ENCODE peak calls at places on chromosomes 6 and 20, in six cellular contexts. V, M, S, J, T and O are unnamed samples.

GRCh38 chr20:13996265-13996664 is 949 bp downstream of the MACROD2 start:
- DNase-seq in V (no peak), M (no peak), S (no peak), J (no peak), T (no peak), O (no peak)

GRCh38 chr20:13799974-13800373 is 15.1 kb downstream of the NDUFAF5 start:
- DNase-seq in V (no peak), M (no peak), S (no peak), J (no peak), T (no peak), O (no peak)

GRCh38 chr6:94269256-94269655 is 849.9 kb upstream of the EPHA7 start:
- DNase-seq in V (no peak), M (no peak), S (no peak), J (no peak), T (no peak), O (no peak)

GRCh38 chr20:469746-470490 is 7.6 kb upstream of the TBC1D20 start:
- DNase-seq in V (no peak), M (no peak), S (no peak), J (no peak), T (no peak), O (no peak)

GRCh38 chr20:13791562-13792459 is 7.0 kb downstream of the NDUFAF5 start:
- DNase-seq in V (no peak), M (no peak), S (no peak), J (no peak), T (no peak), O (no peak)

GRCh38 chr6:85470023-85470410 is 20.1 kb downstream of the NT5E start:
- DNase-seq in V (no peak), M (no peak), S (no peak), J (no peak), T (no peak), O (no peak)

GRCh38 chr6:156933201-156934053 is 156.2 kb downstream of the ARID1B start:
- DNase-seq in V (no peak), M (no peak), S (peak; percentile 86), J (no peak), T (no peak), O (no peak)

GRCh38 chr20:4444404-4444803 is 277.3 kb upstream of the PRND start:
- DNase-seq in V (no peak), M (no peak), S (no peak), J (no peak), T (no peak), O (no peak)

GRCh38 chr6:162538643-162539064 is 188.9 kb downstream of the PRKN start:
- DNase-seq in V (no peak), M (no peak), S (no peak), J (no peak), T (no peak), O (no peak)

GRCh38 chr6:166471797-166472260 is 89.1 kb upstream of the MPC1 start:
- DNase-seq in V (no peak), M (no peak), S (no peak), J (no peak), T (no peak), O (no peak)
- TF ChIP-seq CTCF in V (no peak), M (no peak), S (no peak), J (no peak), T (no peak), O (no peak)

DNA sequence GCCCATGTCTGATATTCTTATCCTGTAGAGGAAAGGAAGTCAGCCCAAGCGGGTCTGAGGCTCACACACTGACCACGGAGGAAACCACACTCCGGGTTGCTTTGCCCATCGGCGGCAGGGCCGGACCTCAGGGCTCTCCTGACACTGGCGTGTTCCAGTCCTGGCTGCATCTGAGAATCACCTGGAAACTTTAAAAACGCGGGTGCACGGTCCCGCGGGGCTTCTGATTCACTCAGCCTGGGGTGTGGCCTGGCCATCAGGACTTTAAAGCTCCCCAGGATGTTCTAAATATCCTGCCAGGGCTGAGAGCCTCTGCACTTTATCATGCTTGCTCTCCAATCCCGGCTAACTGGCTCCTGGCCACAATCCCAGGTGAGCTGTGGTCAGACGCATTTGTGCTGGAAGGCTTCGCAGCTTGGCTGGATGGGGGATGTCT is 47.7 kb upstream of the DACT2 start:
- DNase-seq in V (no peak), M (no peak), S (no peak), J (no peak), T (no peak), O (no peak)
- H3K4me3 ChIP-seq in V (no peak overlapping the region), M (no peak overlapping the region), S (no peak overlapping the region), J (no peak overlapping the region), T (no peak overlapping the region), O (no peak overlapping the region)

GRCh38 chr6:1312444-1313363 is 806 bp downstream of the FOXQ1 start:
- DNase-seq in V (no peak), M (no peak), S (peak; percentile 66), J (no peak), T (no peak), O (no peak)
- TF ChIP-seq CTCF in V (no peak), M (no peak), S (peak; percentile 2), J (no peak), T (no peak), O (no peak)

GRCh38 chr20:50690562-50690978 is 772 bp downstream of the RIPOR3 start:
- DNase-seq in V (no peak), M (no peak), S (peak; percentile 72), J (no peak), T (no peak), O (no peak)

GRCh38 chr20:50691585-50692552 is 527 bp upstream of the RIPOR3 start:
- DNase-seq in V (no peak), M (no peak), S (peak; percentile 60), J (no peak), T (no peak), O (no peak)

GRCh38 chr20:50690979-50691584 is at the start of gene RIPOR3:
- DNase-seq in V (no peak), M (no peak), S (peak; percentile 59), J (no peak), T (no peak), O (no peak)

GRCh38 chr20:50688256-50688655 is 3.1 kb downstream of the RIPOR3 start:
- DNase-seq in V (no peak), M (no peak), S (no peak), J (no peak), T (no peak), O (no peak)

GRCh38 chr20:50689864-50690263 is 1.5 kb downstream of the RIPOR3 start:
- DNase-seq in V (no peak), M (no peak), S (no peak), J (no peak), T (no peak), O (no peak)
- H3K4me3 ChIP-seq in V (no peak overlapping the region), M (peak overlapping the region; percentile 64), S (no peak overlapping the region), J (no peak overlapping the region), T (peak overlapping the region; percentile 46), O (no peak overlapping the region)

GRCh38 chr6:1316482-1317220 is 4.8 kb downstream of the FOXQ1 start:
- DNase-seq in V (no peak), M (no peak), S (peak; percentile 78), J (no peak), T (no peak), O (no peak)
- TF ChIP-seq CTCF in V (no peak), M (no peak), S (no peak), J (no peak), T (peak; percentile 11), O (peak; percentile 11)

GRCh38 chr6:27619436-27619835 is 146.5 kb upstream of the ZNF184 start:
- DNase-seq in V (no peak), M (no peak), S (no peak), J (no peak), T (no peak), O (no peak)

GRCh38 chr6:27617700-27618689 is 145.1 kb upstream of the ZNF184 start:
- DNase-seq in V (no peak), M (no peak), S (peak; percentile 60), J (peak; percentile 66), T (no peak), O (no peak)

GRCh38 chr6:27611451-27611850 is 138.5 kb upstream of the ZNF184 start:
- DNase-seq in V (no peak), M (no peak), S (no peak), J (no peak), T (no peak), O (no peak)

GRCh38 chr6:27617046-27617687 is 144.3 kb upstream of the ZNF184 start:
- DNase-seq in V (no peak), M (no peak), S (peak; percentile 51), J (peak; percentile 28), T (no peak), O (no peak)

GRCh38 chr6:27616313-27617045 is 143.6 kb upstream of the ZNF184 start:
- DNase-seq in V (no peak), M (no peak), S (no peak), J (no peak), T (no peak), O (no peak)
- H3K4me3 ChIP-seq in V (peak overlapping the region; percentile 26), M (peak overlapping the region; percentile 71), S (peak overlapping the region; percentile 72), J (peak overlapping the region; percentile 76), T (peak overlapping the region; percentile 58), O (peak overlapping the region; percentile 83)

DNA sequence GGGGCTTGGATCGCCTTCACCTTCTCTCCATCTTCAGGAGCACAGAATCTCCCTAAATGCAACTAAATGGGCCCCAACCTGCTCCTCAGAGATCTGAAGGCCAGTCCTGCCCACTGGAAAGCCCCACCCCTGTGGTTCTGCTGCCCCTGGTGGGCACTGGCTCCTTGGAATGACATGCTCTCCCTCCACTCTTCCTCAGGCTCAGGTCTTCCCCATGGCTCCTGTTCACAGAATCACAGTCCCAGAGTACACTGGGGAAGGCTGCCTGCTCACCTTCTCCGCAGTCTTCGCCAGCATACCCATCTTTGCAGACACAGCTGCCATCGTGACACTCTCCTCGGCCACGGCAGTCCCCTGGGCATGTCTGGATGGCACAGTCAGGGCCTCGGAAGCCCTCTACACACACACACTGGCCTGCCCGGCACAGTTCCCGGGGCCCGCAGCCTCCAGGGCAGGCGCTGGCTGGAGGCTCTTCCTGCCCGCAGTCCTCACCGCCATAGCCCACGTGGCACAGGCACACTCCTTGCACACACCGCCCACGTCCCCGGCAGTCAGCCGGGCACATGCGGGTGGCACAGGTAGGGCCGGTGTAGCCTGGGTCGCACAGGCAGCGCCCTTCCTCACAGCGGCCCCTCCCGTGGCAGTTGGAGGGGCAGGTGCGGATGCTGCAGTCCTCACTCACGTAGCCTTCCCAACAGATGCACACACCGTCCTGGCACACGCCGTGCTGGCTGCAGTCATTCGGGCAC is 13.6 kb downstream of the TNXB start:
- DNase-seq in V (no peak), M (no peak), S (no peak), J (no peak), T (no peak), O (no peak)
- TF ChIP-seq CTCF in V (peak; percentile 9), M (no peak), S (peak; percentile 13), J (no peak), T (no peak), O (peak; percentile 28)

DNA sequence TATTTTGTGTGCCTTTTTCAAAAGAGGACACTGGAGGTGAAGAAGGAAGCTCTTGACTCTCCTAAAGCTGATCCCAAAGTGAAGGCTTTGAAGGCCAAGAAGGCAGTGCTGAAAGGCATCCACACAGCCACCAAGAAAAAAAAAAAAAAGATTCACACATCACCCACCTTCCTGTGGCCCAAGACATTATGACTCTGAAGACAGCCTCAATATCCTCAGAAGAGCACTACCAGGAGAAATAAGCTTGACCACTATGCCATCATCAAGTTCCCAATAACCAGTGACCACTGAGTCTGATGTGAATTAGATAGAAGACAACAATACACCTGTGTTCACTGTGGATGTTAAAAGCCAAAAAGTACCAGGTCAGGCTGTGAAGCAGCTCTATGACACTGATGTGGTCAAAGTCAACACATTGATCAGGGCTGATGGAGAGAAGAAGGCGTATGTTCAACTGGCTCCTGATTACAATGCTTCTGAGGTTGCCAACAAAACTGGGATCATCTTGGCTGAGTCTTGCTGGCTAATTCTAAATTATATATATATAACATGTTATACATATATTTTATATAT is 59.4 kb downstream of the PLCG1 start:
- DNase-seq in V (no peak), M (no peak), S (no peak), J (no peak), T (no peak), O (no peak)
- H3K4me3 ChIP-seq in V (no peak overlapping the region), M (no peak overlapping the region), S (no peak overlapping the region), J (no peak overlapping the region), T (no peak overlapping the region), O (no peak overlapping the region)